ENCODE peak calls at places on chromosome 5, in six cellular contexts. L is fibroblast of the aortic adventitia, D is stomach, W is IMR-90, G is AG10803, Y is DND-41. O is an unnamed sample.

GRCh38 chr5:59592101-59592500 is 301.4 kb downstream of the PDE4D start:
- DNase-seq in L (peak; percentile 12), D (no peak), W (peak; percentile 25), G (peak; percentile 43), Y (no peak), O (peak; percentile 82)

GRCh38 chr5:65811895-65812294 is 89.9 kb downstream of the NLN start:
- DNase-seq in L (peak; percentile 41), D (peak; percentile 39), W (peak; percentile 56), G (no peak), Y (no peak), O (no peak)

GRCh38 chr5:146652547-146652946 is 136.6 kb upstream of the GPR151 start:
- DNase-seq in L (no peak), D (no peak), W (no peak), G (no peak), Y (no peak), O (no peak)

GRCh38 chr5:180813418-180813817 is 10.8 kb upstream of the MGAT1 start:
- DNase-seq in L (no peak), D (no peak), W (no peak), G (no peak), Y (no peak), O (no peak)

GRCh38 chr5:79567926-79568549 is 44.2 kb upstream of the TENT2 start:
- DNase-seq in L (peak; percentile 72), D (no peak), W (peak; percentile 57), G (peak; percentile 17), Y (no peak), O (no peak)

GRCh38 chr5:124649548-124650501 is 96.6 kb downstream of the ZNF608 start:
- DNase-seq in L (peak; percentile 88), D (peak; percentile 77), W (peak; percentile 93), G (peak; percentile 94), Y (peak; percentile 91), O (peak; percentile 90)

GRCh38 chr5:177427919-177428573 is 1.6 kb downstream of the GRK6 start:
- DNase-seq in L (no peak), D (no peak), W (no peak), G (no peak), Y (no peak), O (no peak)

GRCh38 chr5:168193518-168194240 is 97.8 kb upstream of the WWC1 start:
- DNase-seq in L (no peak), D (no peak), W (no peak), G (no peak), Y (no peak), O (no peak)

GRCh38 chr5:54278031-54278830 is 32.1 kb downstream of the ARL15 start:
- DNase-seq in L (no peak), D (no peak), W (no peak), G (peak; percentile 28), Y (no peak), O (no peak)

GRCh38 chr5:142674438-142675210 is 11.3 kb downstream of the FGF1 start:
- DNase-seq in L (peak; percentile 80), D (no peak), W (peak; percentile 89), G (peak; percentile 82), Y (no peak), O (peak; percentile 87)

GRCh38 chr5:142475102-142475501 is 150.3 kb upstream of the SPRY4 start:
- DNase-seq in L (no peak), D (no peak), W (no peak), G (no peak), Y (no peak), O (no peak)

GRCh38 chr5:37777472-37778135 is 62.2 kb downstream of the GDNF start:
- DNase-seq in L (peak; percentile 22), D (peak; percentile 34), W (peak; percentile 48), G (peak; percentile 100), Y (no peak), O (peak; percentile 29)

GRCh38 chr5:36658016-36658415 is 51.6 kb downstream of the SLC1A3 start:
- DNase-seq in L (no peak), D (no peak), W (peak; percentile 10), G (no peak), Y (no peak), O (no peak)

GRCh38 chr5:82719368-82719767 is 357.8 kb downstream of the TMEM167A start:
- DNase-seq in L (peak; percentile 17), D (no peak), W (peak; percentile 2), G (no peak), Y (peak; percentile 43), O (no peak)

GRCh38 chr5:105659396-105659795 is 2011.3 kb downstream of the EFNA5 start:
- DNase-seq in L (no peak), D (no peak), W (no peak), G (no peak), Y (no peak), O (no peak)

GRCh38 chr5:134115806-134116175 is 1.3 kb downstream of the TCF7 start:
- DNase-seq in L (no peak), D (peak; percentile 34), W (no peak), G (no peak), Y (no peak), O (peak; percentile 30)

GRCh38 chr5:103090791-103091190 is 29.1 kb downstream of the GIN1 start:
- DNase-seq in L (no peak), D (no peak), W (no peak), G (no peak), Y (no peak), O (no peak)

GRCh38 chr5:50726475-50727148 is 60.2 kb downstream of the PARP8 start:
- DNase-seq in L (no peak), D (no peak), W (no peak), G (no peak), Y (no peak), O (no peak)

GRCh38 chr5:74034738-74035137 is 408.7 kb downstream of the ARHGEF28 start:
- DNase-seq in L (peak; percentile 59), D (no peak), W (peak; percentile 88), G (peak; percentile 70), Y (no peak), O (peak; percentile 65)

GRCh38 chr5:157233515-157233914 is 32.4 kb upstream of the CYFIP2 start:
- DNase-seq in L (no peak), D (no peak), W (no peak), G (no peak), Y (no peak), O (no peak)

GRCh38 chr5:105872569-105873270 is 1798.0 kb downstream of the EFNA5 start:
- DNase-seq in L (peak; percentile 1), D (no peak), W (no peak), G (no peak), Y (no peak), O (no peak)

GRCh38 chr5:609088-609370 is 3.1 kb upstream of the CEP72 start:
- DNase-seq in L (no peak), D (peak; percentile 11), W (no peak), G (no peak), Y (no peak), O (no peak)

DNA sequence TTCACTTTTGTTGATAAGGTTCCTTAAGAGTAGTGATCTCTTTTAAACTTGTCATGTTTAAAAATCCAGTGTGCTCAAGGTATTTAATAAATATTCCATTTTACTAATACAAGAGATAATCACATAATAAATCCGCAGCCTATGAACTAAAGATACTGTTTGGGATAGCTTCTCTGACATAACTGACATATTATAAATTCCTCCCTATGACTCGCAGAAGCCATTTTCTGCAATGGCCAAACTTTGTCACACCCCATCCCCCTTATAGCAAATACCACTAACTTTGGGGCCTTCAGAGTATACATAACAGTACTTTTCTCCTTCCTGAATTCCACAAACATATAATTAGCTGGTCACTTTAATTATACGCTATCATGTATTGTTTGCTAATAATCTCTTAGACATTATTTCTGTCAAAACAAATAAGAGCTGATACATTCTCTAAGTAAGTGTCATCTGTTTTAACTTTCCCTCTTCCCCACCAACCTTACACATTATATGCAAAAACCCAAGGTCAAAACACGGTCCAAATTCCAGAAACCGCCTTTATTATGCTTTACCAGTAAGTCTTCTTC is 1.1 kb downstream of the TMEM267 start:
- DNase-seq in L (peak; percentile 58), D (no peak), W (peak; percentile 28), G (peak; percentile 69), Y (no peak), O (peak; percentile 18)
- TF ChIP-seq CTCF in L (no peak), D (no peak), W (no peak), G (no peak), Y (no peak), O (no peak)

GRCh38 chr5:150156540-150156939 is 895 bp upstream of the PDGFRB start:
- DNase-seq in L (no peak), D (no peak), W (no peak), G (no peak), Y (no peak), O (no peak)
- H3K4me3 ChIP-seq in L (peak overlapping the region; percentile 99), D (no peak overlapping the region), W (no peak overlapping the region), G (no peak overlapping the region), Y (no peak overlapping the region), O (no peak overlapping the region)

GRCh38 chr5:140554454-140554853 is 2.8 kb downstream of the SRA1 start:
- DNase-seq in L (peak; percentile 58), D (no peak), W (peak; percentile 83), G (peak; percentile 50), Y (no peak), O (peak; percentile 53)
- TF ChIP-seq CTCF in L (no peak), D (no peak), W (no peak), G (no peak), Y (no peak), O (no peak)

GRCh38 chr5:150639317-150639738 is 1.1 kb upstream of the SYNPO start:
- DNase-seq in L (no peak), D (no peak), W (no peak), G (no peak), Y (no peak), O (no peak)

GRCh38 chr5:150641006-150641570 is 628 bp downstream of the SYNPO start:
- DNase-seq in L (peak; percentile 94), D (no peak), W (peak; percentile 77), G (peak; percentile 65), Y (no peak), O (peak; percentile 43)

GRCh38 chr5:150639751-150640150 is 709 bp upstream of the SYNPO start:
- DNase-seq in L (no peak), D (no peak), W (no peak), G (no peak), Y (no peak), O (no peak)

GRCh38 chr5:150641826-150642566 is 1.5 kb downstream of the SYNPO start:
- DNase-seq in L (no peak), D (no peak), W (no peak), G (no peak), Y (no peak), O (no peak)

DNA sequence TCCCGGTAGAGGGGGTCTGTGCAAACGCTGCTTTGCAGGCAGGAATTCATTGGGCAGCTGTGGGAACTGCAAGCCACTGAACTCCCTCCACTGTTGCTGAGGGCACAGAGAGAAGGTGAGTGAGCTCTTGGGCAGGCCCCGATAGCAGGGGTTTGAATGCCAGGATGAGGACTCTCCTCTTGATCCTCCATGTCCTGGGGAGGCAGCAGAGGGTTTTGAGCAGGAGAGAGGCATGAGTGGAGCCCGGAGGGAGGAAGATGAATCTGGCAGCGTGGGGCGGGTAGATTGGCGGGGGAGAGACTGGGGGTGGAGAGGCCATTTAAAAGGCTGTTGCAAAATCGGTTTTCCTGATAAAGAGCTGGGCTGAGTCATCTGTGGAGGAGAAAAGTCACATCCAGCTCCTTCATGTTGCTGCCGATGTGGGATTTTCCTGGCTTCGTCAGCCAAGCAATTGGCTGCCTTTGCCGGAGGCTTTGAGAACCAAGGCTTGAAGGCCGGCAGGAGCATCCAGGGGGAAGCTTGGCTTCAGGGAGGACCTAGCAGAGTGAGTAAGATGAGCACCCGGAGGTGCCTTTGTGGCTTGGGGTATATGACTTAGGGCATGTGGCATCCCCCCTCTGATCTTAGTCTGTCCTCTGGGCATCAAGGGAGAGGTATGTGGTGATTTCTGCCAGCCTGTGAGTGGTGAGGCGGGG is at the start of gene SYNPO:
- DNase-seq in L (peak; percentile 99), D (peak; percentile 53), W (peak; percentile 98), G (peak; percentile 93), Y (no peak), O (peak; percentile 96)
- H3K4me3 ChIP-seq in L (peak within 1 kb of the TSS; percentile 50), D (peak within 1 kb of the TSS; percentile 5), W (peak within 1 kb of the TSS; percentile 50), G (peak within 1 kb of the TSS; percentile 80), Y (no peak within 1 kb of the TSS), O (peak within 1 kb of the TSS; percentile 60)

GRCh38 chr5:172293745-172294342 is 10.3 kb upstream of the UBTD2 start:
- DNase-seq in L (no peak), D (no peak), W (no peak), G (no peak), Y (no peak), O (no peak)
- TF ChIP-seq CTCF in L (no peak), D (no peak), W (no peak), G (no peak), Y (no peak), O (no peak)

O was measured in foreskin fibroblast.